ENCODE peak calls at places on chromosomes 16 and 17, in six cellular contexts. G, N, R, Z, Y and K are unnamed samples.

GRCh38 chr17:77842148-77842905 is 116.2 kb upstream of the TNRC6C start:
- DNase-seq in G (no peak), Y (no peak), N (no peak), R (peak; percentile 70), Z (peak; percentile 81), K (no peak)

GRCh38 chr16:9055661-9056060 is 35.8 kb upstream of the HAPSTR1 start:
- DNase-seq in Y (no peak), N (no peak), G (no peak), R (no peak), Z (no peak), K (peak; percentile 79)

GRCh38 chr17:69246726-69247375 is 18.2 kb upstream of the ABCA10 start:
- DNase-seq in Z (peak; percentile 81), N (no peak), R (peak; percentile 36), Y (peak; percentile 15), G (no peak), K (peak; percentile 66)

GRCh38 chr17:2347805-2348685 is 10.7 kb downstream of the SGSM2 start:
- DNase-seq in N (no peak), G (no peak), R (peak; percentile 82), Z (no peak), Y (no peak), K (peak; percentile 71)

GRCh38 chr17:8117980-8118768 is at the start of gene ALOXE3:
- DNase-seq in R (peak; percentile 82), G (no peak), Y (no peak), N (no peak), Z (no peak), K (peak; percentile 47)

GRCh38 chr17:67245073-67245693 is at the start of gene HELZ:
- DNase-seq in G (peak; percentile 88), Z (peak; percentile 95), R (peak; percentile 61), N (peak; percentile 75), Y (peak; percentile 81), K (peak; percentile 82)

GRCh38 chr17:83080641-83081560 is 1.5 kb downstream of the METRNL start:
- DNase-seq in N (no peak), R (no peak), G (no peak), Z (no peak), Y (no peak), K (no peak)

GRCh38 chr17:10674696-10675095 is 17.6 kb upstream of the MYH3 start:
- DNase-seq in N (no peak), Y (no peak), R (no peak), Z (no peak), G (no peak), K (no peak)

GRCh38 chr17:38871247-38871991 is 1.6 kb downstream of the LASP1 start:
- DNase-seq in N (no peak), R (peak; percentile 89), G (no peak), Z (no peak), Y (peak; percentile 73), K (peak; percentile 75)

GRCh38 chr16:50699345-50700159 is 6.1 kb downstream of the NOD2 start:
- DNase-seq in R (peak; percentile 39), G (no peak), Y (no peak), N (no peak), Z (no peak), K (no peak)